ENCODE peak calls at places on chromosomes 2 and 18, in five cellular contexts. One of them, this sample, is unnamed.

GRCh38 chr2:26818255-26818654 is 29.7 kb upstream of the DPYSL5 start:
- DNase-seq in activated CD4-positive, CD25-positive, alpha-beta regulatory T cell: no peak
- DNase-seq in NCI-H1092 treated with DMSO at 0.1 percent for 48 hours: no peak
- DNase-seq in cardiac septum: no peak
- DNase-seq in mucosa of descending colon: no peak
- DNase-seq in this sample: no peak

GRCh38 chr2:186599186-186599778 is 9.4 kb downstream of the ITGAV start:
- DNase-seq in activated CD4-positive, CD25-positive, alpha-beta regulatory T cell: no peak
- DNase-seq in NCI-H1092 treated with DMSO at 0.1 percent for 48 hours: no peak
- DNase-seq in cardiac septum: no peak
- DNase-seq in mucosa of descending colon: no peak
- DNase-seq in this sample: no peak

GRCh38 chr18:28075501-28075900 is 101.4 kb downstream of the CDH2 start:
- DNase-seq in activated CD4-positive, CD25-positive, alpha-beta regulatory T cell: no peak
- DNase-seq in NCI-H1092 treated with DMSO at 0.1 percent for 48 hours: no peak
- DNase-seq in cardiac septum: no peak
- DNase-seq in mucosa of descending colon: no peak
- DNase-seq in this sample: no peak

GRCh38 chr2:219506802-219507554 is 7.3 kb upstream of the ASIC4 start:
- DNase-seq in activated CD4-positive, CD25-positive, alpha-beta regulatory T cell: no peak
- DNase-seq in NCI-H1092 treated with DMSO at 0.1 percent for 48 hours: peak
- DNase-seq in cardiac septum: no peak
- DNase-seq in mucosa of descending colon: peak
- DNase-seq in this sample: peak

GRCh38 chr2:12412898-12413305 is 303.8 kb upstream of the TRIB2 start:
- DNase-seq in activated CD4-positive, CD25-positive, alpha-beta regulatory T cell: no peak
- DNase-seq in NCI-H1092 treated with DMSO at 0.1 percent for 48 hours: no peak
- DNase-seq in cardiac septum: no peak
- DNase-seq in mucosa of descending colon: no peak
- DNase-seq in this sample: no peak

GRCh38 chr2:40725950-40726349 is 274.1 kb upstream of the SLC8A1 start:
- DNase-seq in activated CD4-positive, CD25-positive, alpha-beta regulatory T cell: no peak
- DNase-seq in NCI-H1092 treated with DMSO at 0.1 percent for 48 hours: no peak
- DNase-seq in cardiac septum: no peak
- DNase-seq in mucosa of descending colon: no peak
- DNase-seq in this sample: no peak

GRCh38 chr2:159904127-159904564 is 106.1 kb upstream of the CD302 start:
- DNase-seq in activated CD4-positive, CD25-positive, alpha-beta regulatory T cell: peak
- DNase-seq in NCI-H1092 treated with DMSO at 0.1 percent for 48 hours: no peak
- DNase-seq in cardiac septum: no peak
- DNase-seq in mucosa of descending colon: no peak
- DNase-seq in this sample: no peak

GRCh38 chr2:24822049-24822706 is 29.0 kb downstream of the CENPO start:
- DNase-seq in activated CD4-positive, CD25-positive, alpha-beta regulatory T cell: no peak
- DNase-seq in NCI-H1092 treated with DMSO at 0.1 percent for 48 hours: no peak
- DNase-seq in cardiac septum: no peak
- DNase-seq in mucosa of descending colon: peak
- DNase-seq in this sample: no peak

GRCh38 chr2:10086950-10087349 is 6.7 kb upstream of the CYS1 start:
- DNase-seq in activated CD4-positive, CD25-positive, alpha-beta regulatory T cell: no peak
- DNase-seq in NCI-H1092 treated with DMSO at 0.1 percent for 48 hours: no peak
- DNase-seq in cardiac septum: no peak
- DNase-seq in mucosa of descending colon: no peak
- DNase-seq in this sample: no peak

GRCh38 chr2:174967086-174967485 is 38.1 kb downstream of the CHN1 start:
- DNase-seq in activated CD4-positive, CD25-positive, alpha-beta regulatory T cell: no peak
- DNase-seq in NCI-H1092 treated with DMSO at 0.1 percent for 48 hours: no peak
- DNase-seq in cardiac septum: no peak
- DNase-seq in mucosa of descending colon: no peak
- DNase-seq in this sample: no peak

GRCh38 chr2:10452334-10452733 is 4.2 kb upstream of the ODC1 start:
- DNase-seq in activated CD4-positive, CD25-positive, alpha-beta regulatory T cell: no peak
- DNase-seq in NCI-H1092 treated with DMSO at 0.1 percent for 48 hours: peak
- DNase-seq in cardiac septum: no peak
- DNase-seq in mucosa of descending colon: peak
- DNase-seq in this sample: peak

GRCh38 chr2:162478721-162479129 is 134.8 kb downstream of the GCA start:
- DNase-seq in activated CD4-positive, CD25-positive, alpha-beta regulatory T cell: no peak
- DNase-seq in NCI-H1092 treated with DMSO at 0.1 percent for 48 hours: no peak
- DNase-seq in cardiac septum: no peak
- DNase-seq in mucosa of descending colon: no peak
- DNase-seq in this sample: no peak

GRCh38 chr2:173496746-173497145 is 142.1 kb downstream of the CDCA7 start:
- DNase-seq in activated CD4-positive, CD25-positive, alpha-beta regulatory T cell: no peak
- DNase-seq in NCI-H1092 treated with DMSO at 0.1 percent for 48 hours: no peak
- DNase-seq in cardiac septum: no peak
- DNase-seq in mucosa of descending colon: no peak
- DNase-seq in this sample: no peak

GRCh38 chr2:156219491-156220100 is 112.9 kb downstream of the NR4A2 start:
- DNase-seq in activated CD4-positive, CD25-positive, alpha-beta regulatory T cell: no peak
- DNase-seq in NCI-H1092 treated with DMSO at 0.1 percent for 48 hours: no peak
- DNase-seq in cardiac septum: no peak
- DNase-seq in mucosa of descending colon: no peak
- DNase-seq in this sample: no peak

GRCh38 chr2:7594211-7594610 is 677.0 kb downstream of the RNF144A start:
- DNase-seq in activated CD4-positive, CD25-positive, alpha-beta regulatory T cell: no peak
- DNase-seq in NCI-H1092 treated with DMSO at 0.1 percent for 48 hours: no peak
- DNase-seq in cardiac septum: no peak
- DNase-seq in mucosa of descending colon: no peak
- DNase-seq in this sample: peak

GRCh38 chr2:11873346-11873745 is 126.9 kb downstream of the LPIN1 start:
- DNase-seq in activated CD4-positive, CD25-positive, alpha-beta regulatory T cell: no peak
- DNase-seq in NCI-H1092 treated with DMSO at 0.1 percent for 48 hours: no peak
- DNase-seq in cardiac septum: no peak
- DNase-seq in mucosa of descending colon: no peak
- DNase-seq in this sample: no peak

This sample was measured in DMS 273 treated with DMSO at 0.1 percent for 48 hours.